ENCODE peak calls at places on chromosomes 2 and 18, in six cellular contexts. One of them, this sample, is unnamed.

GRCh38 chr18:24009651-24010333 is 4.8 kb upstream of the TTC39C start:
- DNase-seq in heart right ventricle: no peak
- DNase-seq in keratinocyte: no peak
- DNase-seq in DMS153: peak
- DNase-seq in fibroblast of lung: no peak
- DNase-seq in ELR: no peak
- DNase-seq in this sample: no peak

GRCh38 chr2:3223080-3223923 is 154.3 kb downstream of the EIPR1 start:
- DNase-seq in fibroblast of lung: peak
- DNase-seq in heart right ventricle: no peak
- DNase-seq in DMS153: no peak
- DNase-seq in ELR: no peak
- DNase-seq in keratinocyte: no peak
- DNase-seq in this sample: no peak

GRCh38 chr2:101341901-101342624 is 33.6 kb upstream of the RNF149 start:
- DNase-seq in keratinocyte: no peak
- DNase-seq in heart right ventricle: peak
- DNase-seq in DMS153: peak
- DNase-seq in ELR: peak
- DNase-seq in fibroblast of lung: peak
- DNase-seq in this sample: peak

GRCh38 chr2:158685646-158686045 is 109.5 kb upstream of the DAPL1 start:
- DNase-seq in fibroblast of lung: no peak
- DNase-seq in keratinocyte: no peak
- DNase-seq in DMS153: no peak
- DNase-seq in heart right ventricle: no peak
- DNase-seq in ELR: no peak
- DNase-seq in this sample: no peak

GRCh38 chr2:235263205-235264120 is 230.4 kb upstream of the AGAP1 start:
- DNase-seq in DMS153: peak
- DNase-seq in fibroblast of lung: peak
- DNase-seq in heart right ventricle: peak
- DNase-seq in ELR: peak
- DNase-seq in keratinocyte: peak
- DNase-seq in this sample: peak

GRCh38 chr2:236773206-236773605 is 203.6 kb downstream of the ACKR3 start:
- DNase-seq in fibroblast of lung: no peak
- DNase-seq in heart right ventricle: no peak
- DNase-seq in keratinocyte: no peak
- DNase-seq in ELR: no peak
- DNase-seq in DMS153: no peak
- DNase-seq in this sample: no peak

GRCh38 chr18:45780568-45780967 is 44.9 kb upstream of the SIGLEC15 start:
- DNase-seq in keratinocyte: no peak
- DNase-seq in DMS153: no peak
- DNase-seq in heart right ventricle: no peak
- DNase-seq in fibroblast of lung: no peak
- DNase-seq in ELR: no peak
- DNase-seq in this sample: no peak

GRCh38 chr2:197975956-197976519 is 171.6 kb downstream of the PLCL1 start:
- DNase-seq in DMS153: no peak
- DNase-seq in keratinocyte: no peak
- DNase-seq in fibroblast of lung: peak
- DNase-seq in heart right ventricle: no peak
- DNase-seq in ELR: no peak
- DNase-seq in this sample: no peak

GRCh38 chr2:161974417-161974816 is 99.6 kb downstream of the DPP4 start:
- DNase-seq in DMS153: no peak
- DNase-seq in keratinocyte: no peak
- DNase-seq in fibroblast of lung: no peak
- DNase-seq in heart right ventricle: no peak
- DNase-seq in ELR: no peak
- DNase-seq in this sample: no peak

GRCh38 chr2:240905176-240905781 is 857 bp upstream of the CROCC2 start:
- DNase-seq in ELR: no peak
- DNase-seq in fibroblast of lung: no peak
- DNase-seq in DMS153: peak
- DNase-seq in keratinocyte: no peak
- DNase-seq in heart right ventricle: no peak
- DNase-seq in this sample: peak

GRCh38 chr2:102283996-102284395 is 27.4 kb upstream of the IL1RL1 start:
- DNase-seq in fibroblast of lung: peak
- DNase-seq in ELR: no peak
- DNase-seq in heart right ventricle: no peak
- DNase-seq in keratinocyte: no peak
- DNase-seq in DMS153: no peak
- DNase-seq in this sample: no peak

GRCh38 chr2:217183471-217183870 is 323.6 kb upstream of the TNP1 start:
- DNase-seq in fibroblast of lung: no peak
- DNase-seq in heart right ventricle: no peak
- DNase-seq in ELR: no peak
- DNase-seq in DMS153: no peak
- DNase-seq in keratinocyte: no peak
- DNase-seq in this sample: no peak

GRCh38 chr2:33343387-33343895 is 133.0 kb upstream of the RASGRP3 start:
- DNase-seq in keratinocyte: no peak
- DNase-seq in ELR: no peak
- DNase-seq in heart right ventricle: no peak
- DNase-seq in DMS153: no peak
- DNase-seq in fibroblast of lung: no peak
- DNase-seq in this sample: no peak

GRCh38 chr2:132489150-132489549 is 72.5 kb downstream of the GPR39 start:
- DNase-seq in ELR: peak
- DNase-seq in heart right ventricle: peak
- DNase-seq in fibroblast of lung: peak
- DNase-seq in keratinocyte: no peak
- DNase-seq in DMS153: no peak
- DNase-seq in this sample: no peak

GRCh38 chr18:76005632-76006031 is 489.4 kb downstream of the ZNF516 start:
- DNase-seq in ELR: no peak
- DNase-seq in DMS153: peak
- DNase-seq in heart right ventricle: no peak
- DNase-seq in fibroblast of lung: no peak
- DNase-seq in keratinocyte: no peak
- DNase-seq in this sample: no peak

GRCh38 chr18:24271381-24272331 is 126.0 kb downstream of the OSBPL1A start:
- DNase-seq in DMS153: no peak
- DNase-seq in keratinocyte: no peak
- DNase-seq in fibroblast of lung: peak
- DNase-seq in heart right ventricle: peak
- DNase-seq in ELR: peak
- DNase-seq in this sample: peak

GRCh38 chr2:13260401-13260800 is 543.7 kb downstream of the TRIB2 start:
- DNase-seq in ELR: peak
- DNase-seq in heart right ventricle: no peak
- DNase-seq in DMS153: no peak
- DNase-seq in fibroblast of lung: no peak
- DNase-seq in keratinocyte: no peak
- DNase-seq in this sample: no peak

GRCh38 chr2:197306691-197307030 is 3.9 kb downstream of the ANKRD44 start:
- DNase-seq in heart right ventricle: peak
- DNase-seq in DMS153: no peak
- DNase-seq in keratinocyte: no peak
- DNase-seq in ELR: no peak
- DNase-seq in fibroblast of lung: peak
- DNase-seq in this sample: no peak

GRCh38 chr2:65579506-65580235 is 147.3 kb upstream of the SPRED2 start:
- DNase-seq in fibroblast of lung: no peak
- DNase-seq in DMS153: no peak
- DNase-seq in ELR: no peak
- DNase-seq in heart right ventricle: no peak
- DNase-seq in keratinocyte: no peak
- DNase-seq in this sample: no peak

GRCh38 chr2:160253440-160254296 is 53.6 kb upstream of the ITGB6 start:
- DNase-seq in fibroblast of lung: peak
- DNase-seq in DMS153: no peak
- DNase-seq in ELR: peak
- DNase-seq in keratinocyte: no peak
- DNase-seq in heart right ventricle: no peak
- DNase-seq in this sample: peak

GRCh38 chr18:68428026-68428425 is 286.9 kb downstream of the TMX3 start:
- DNase-seq in heart right ventricle: no peak
- DNase-seq in keratinocyte: peak
- DNase-seq in DMS153: peak
- DNase-seq in fibroblast of lung: peak
- DNase-seq in ELR: peak
- DNase-seq in this sample: no peak

GRCh38 chr2:3282056-3282998 is 95.3 kb downstream of the EIPR1 start:
- DNase-seq in fibroblast of lung: peak
- DNase-seq in ELR: no peak
- DNase-seq in DMS153: peak
- DNase-seq in keratinocyte: no peak
- DNase-seq in heart right ventricle: peak
- DNase-seq in this sample: no peak

GRCh38 chr2:19762142-19762541 is 139.6 kb downstream of the TTC32 start:
- DNase-seq in DMS153: no peak
- DNase-seq in heart right ventricle: no peak
- DNase-seq in ELR: no peak
- DNase-seq in fibroblast of lung: peak
- DNase-seq in keratinocyte: no peak
- DNase-seq in this sample: no peak

GRCh38 chr18:22952525-22952924 is 19.4 kb downstream of the RBBP8 start:
- DNase-seq in DMS153: no peak
- DNase-seq in fibroblast of lung: no peak
- DNase-seq in ELR: peak
- DNase-seq in keratinocyte: no peak
- DNase-seq in heart right ventricle: no peak
- DNase-seq in this sample: no peak